ENCODE peak calls at places on chromosomes 12 and 14, in ten cellular contexts. Q, H, J, S, U, M, D, E, Y and G are unnamed samples. For H3K36me3, the result is how much of the 10 kb centered on the place peaks cover.

GRCh38 chr12:4118017-4118510 is 155.5 kb upstream of the CCND2 start:
- DNase-seq in E (no peak), M (no peak), Y (no peak), D (no peak), S (peak), J (peak), Q (peak), H (peak), U (peak), G (no peak)

GRCh38 chr14:38208825-38209562 is 1.3 kb downstream of the SSTR1 start:
- DNase-seq in S (peak), Y (no peak), D (no peak), H (peak), U (no peak), J (peak), Q (peak), M (peak), E (no peak), G (peak)

GRCh38 chr12:14239350-14239934 is 126.0 kb upstream of the ATF7IP start:
- DNase-seq in D (peak), Q (peak), E (no peak), U (peak), H (peak), J (peak), S (no peak), Y (no peak), M (no peak), G (peak)

GRCh38 chr12:92467886-92468285 is 234.9 kb upstream of the PLEKHG7 start:
- DNase-seq in D (no peak), E (no peak), M (no peak), S (peak), U (no peak), Q (peak), H (peak), J (no peak), Y (no peak), G (no peak)

GRCh38 chr12:88036368-88036965 is 7.3 kb upstream of the C12orf50 start:
- DNase-seq in E (no peak), H (peak), M (peak), U (no peak), Q (no peak), D (peak), Y (no peak), S (peak), J (peak), G (no peak)

GRCh38 chr14:59591641-59592040 is 15.0 kb upstream of the CCDC175 start:
- DNase-seq in E (no peak), J (no peak), D (no peak), M (no peak), S (no peak), Q (no peak), H (no peak), Y (no peak), U (no peak), G (no peak)

GRCh38 chr12:65892905-65893304 is 68.6 kb downstream of the HMGA2 start:
- DNase-seq in U (no peak), E (no peak), J (no peak), Q (no peak), D (no peak), H (peak), Y (peak), S (peak), M (peak), G (peak)

GRCh38 chr12:97275261-97276197 is 187.1 kb upstream of the RMST start:
- DNase-seq in U (no peak), H (peak), Y (no peak), E (no peak), J (no peak), D (no peak), S (no peak), Q (no peak), M (no peak), G (peak)

GRCh38 chr12:22631863-22632463 is 7.0 kb downstream of the ETNK1 start:
- DNase-seq in S (peak), H (no peak), E (no peak), J (no peak), D (no peak), U (no peak), Y (no peak), M (peak), Q (no peak), G (no peak)

GRCh38 chr14:99441918-99442317 is 38.7 kb downstream of the SETD3 start:
- DNase-seq in Y (no peak), D (no peak), M (no peak), S (no peak), U (no peak), H (no peak), J (no peak), Q (no peak), E (no peak), G (no peak)

GRCh38 chr12:112087055-112087850 is 21.3 kb downstream of the NAA25 start:
- DNase-seq in U (no peak), E (no peak), H (no peak), Q (no peak), J (no peak), M (no peak), S (no peak), D (no peak), Y (no peak), G (no peak)
- TF ChIP-seq CTCF in U (no peak), E (no peak), H (peak), Q (peak), J (no peak), M (no peak), S (peak), D (peak), Y (no peak), G (peak)

GRCh38 chr12:56713345-56713744 is 11.8 kb downstream of the NACA start:
- DNase-seq in S (no peak), Q (no peak), J (no peak), Y (no peak), H (no peak), M (no peak), U (no peak), E (no peak), D (no peak), G (no peak)
- H3K36me3 ChIP-seq in S (under half), Q (under half), J (under half), Y (under half), H (under half), M (under half), U (under half), E (half or more), D (half or more), G (half or more)

DNA sequence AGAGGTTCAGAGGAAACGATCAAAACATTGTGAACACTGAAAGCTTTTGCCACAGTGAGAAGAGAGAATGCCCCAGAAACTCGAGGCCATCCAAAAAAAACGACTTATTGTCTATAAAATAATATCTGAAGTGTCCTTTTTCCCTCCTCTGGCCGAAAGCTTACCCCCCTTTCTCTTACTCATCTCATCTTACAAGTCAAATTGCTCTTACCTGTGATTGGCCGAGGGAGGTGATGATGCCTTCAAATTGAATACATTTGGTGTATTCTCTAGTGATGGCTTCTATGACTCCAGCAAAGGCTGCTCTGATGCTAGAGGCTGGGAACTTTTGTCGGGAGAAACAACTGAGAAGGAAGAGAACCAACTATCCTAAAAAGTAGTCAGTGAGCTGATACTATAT is 90.7 kb downstream of the PTCSC3 start:
- DNase-seq in M (no peak), Q (no peak), J (no peak), D (no peak), Y (no peak), S (no peak), E (no peak), U (no peak), H (no peak), G (no peak)
- TF ChIP-seq CTCF in M (no peak), Q (no peak), J (no peak), D (no peak), Y (no peak), S (no peak), E (no peak), U (no peak), H (no peak), G (no peak)

DNA sequence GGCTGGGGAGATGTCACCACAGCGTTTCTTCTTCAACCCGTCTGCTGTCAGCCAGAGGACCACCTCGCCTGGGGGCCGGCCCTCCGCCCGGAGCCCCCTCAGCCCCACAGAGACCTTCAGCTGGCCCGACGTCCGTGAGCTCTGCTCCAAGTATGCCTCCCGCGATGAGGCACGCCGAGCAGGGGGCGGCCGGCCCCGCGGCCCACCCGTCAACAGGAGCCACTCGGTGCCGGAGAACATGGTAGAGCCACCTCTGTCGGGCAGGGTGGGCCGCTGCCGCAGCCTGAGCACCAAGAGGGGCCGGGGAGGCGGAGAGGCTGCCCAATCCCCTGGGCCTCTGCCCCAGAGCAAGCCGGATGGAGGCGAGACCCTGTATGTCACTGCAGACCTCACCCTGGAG is 38.8 kb downstream of the PLEKHG3 start:
- DNase-seq in H (no peak), U (no peak), Y (no peak), E (no peak), J (no peak), D (no peak), S (no peak), Q (no peak), M (no peak), G (no peak)
- H3K36me3 ChIP-seq in H (under half), U (under half), Y (half or more), E (under half), J (under half), D (under half), S (under half), Q (under half), M (under half), G (under half)

GRCh38 chr12:80937391-80938238 is at the start of gene LIN7A:
- DNase-seq in J (peak), D (no peak), Y (no peak), U (peak), Q (peak), H (peak), S (peak), M (peak), E (no peak), G (peak)

GRCh38 chr12:80936642-80937390 is 918 bp downstream of the LIN7A start:
- DNase-seq in D (no peak), S (peak), H (peak), Y (no peak), Q (peak), M (peak), U (peak), E (no peak), J (peak), G (peak)

GRCh38 chr12:80941916-80942315 is 4.2 kb upstream of the LIN7A start:
- DNase-seq in H (no peak), E (no peak), Q (no peak), U (no peak), S (no peak), J (no peak), Y (no peak), D (no peak), M (no peak), G (no peak)

GRCh38 chr12:80938397-80938796 is 663 bp upstream of the LIN7A start:
- DNase-seq in Q (no peak), Y (no peak), H (no peak), E (no peak), M (no peak), S (no peak), J (no peak), U (no peak), D (no peak), G (no peak)

GRCh38 chr12:80939231-80939950 is 1.7 kb upstream of the LIN7A start:
- DNase-seq in Q (no peak), H (no peak), S (no peak), J (no peak), M (peak), E (no peak), Y (no peak), D (no peak), U (no peak), G (no peak)
- TF ChIP-seq CTCF in Q (no peak), H (no peak), S (no peak), J (no peak), M (no peak), E (no peak), Y (no peak), D (no peak), U (no peak), G (no peak)